ENCODE peak calls at places on chromosomes 1 and 21, in four cellular contexts. One of them, this sample, is unnamed.

GRCh38 chr1:89900791-89901708 is 80.2 kb downstream of the LRRC8D start:
- DNase-seq in heart left ventricle: no peak
- DNase-seq in tibial nerve: no peak
- DNase-seq in H1: no peak
- DNase-seq in this sample: no peak

GRCh38 chr1:234957330-234958065 is 171.1 kb downstream of the TOMM20 start:
- DNase-seq in heart left ventricle: no peak
- DNase-seq in tibial nerve: no peak
- DNase-seq in H1: peak
- DNase-seq in this sample: no peak

GRCh38 chr1:78475888-78476610 is 14.7 kb upstream of the PTGFR start:
- DNase-seq in heart left ventricle: no peak
- DNase-seq in tibial nerve: no peak
- DNase-seq in H1: no peak
- DNase-seq in this sample: no peak

GRCh38 chr21:31514598-31514997 is 144.9 kb upstream of the SOD1 start:
- DNase-seq in heart left ventricle: no peak
- DNase-seq in tibial nerve: peak
- DNase-seq in H1: peak
- DNase-seq in this sample: no peak

GRCh38 chr1:176178316-176178715 is 28.8 kb downstream of the COP1 start:
- DNase-seq in heart left ventricle: no peak
- DNase-seq in tibial nerve: no peak
- DNase-seq in H1: no peak
- DNase-seq in this sample: no peak

GRCh38 chr1:93740601-93741031 is 59.0 kb upstream of the BCAR3 start:
- DNase-seq in heart left ventricle: peak
- DNase-seq in tibial nerve: no peak
- DNase-seq in H1: no peak
- DNase-seq in this sample: no peak

GRCh38 chr1:209674957-209675566 is at the start of gene G0S2:
- DNase-seq in heart left ventricle: peak
- DNase-seq in tibial nerve: no peak
- DNase-seq in H1: peak
- DNase-seq in this sample: peak

GRCh38 chr1:34796990-34797389 is 4.2 kb downstream of the GJA4 start:
- DNase-seq in heart left ventricle: no peak
- DNase-seq in tibial nerve: no peak
- DNase-seq in H1: no peak
- DNase-seq in this sample: no peak

GRCh38 chr1:10489291-10490055 is 14.7 kb downstream of the PEX14 start:
- DNase-seq in heart left ventricle: no peak
- DNase-seq in tibial nerve: no peak
- DNase-seq in H1: no peak
- DNase-seq in this sample: no peak

GRCh38 chr1:219961684-219962083 is 33.3 kb upstream of the SLC30A10 start:
- DNase-seq in heart left ventricle: no peak
- DNase-seq in tibial nerve: no peak
- DNase-seq in H1: no peak
- DNase-seq in this sample: no peak

GRCh38 chr21:40685121-40685630 is 161.8 kb downstream of the DSCAM start:
- DNase-seq in heart left ventricle: peak
- DNase-seq in tibial nerve: no peak
- DNase-seq in H1: no peak
- DNase-seq in this sample: no peak

GRCh38 chr1:56424744-56425493 is 154.4 kb downstream of the PLPP3 start:
- DNase-seq in heart left ventricle: peak
- DNase-seq in tibial nerve: no peak
- DNase-seq in H1: no peak
- DNase-seq in this sample: peak

GRCh38 chr21:16587671-16588379 is 858.0 kb downstream of the USP25 start:
- DNase-seq in heart left ventricle: no peak
- DNase-seq in tibial nerve: no peak
- DNase-seq in H1: no peak
- DNase-seq in this sample: peak

GRCh38 chr1:1788646-1789431 is 10.6 kb upstream of the NADK start:
- DNase-seq in heart left ventricle: no peak
- DNase-seq in tibial nerve: no peak
- DNase-seq in H1: peak
- DNase-seq in this sample: peak

GRCh38 chr1:7471836-7472235 is 299.3 kb upstream of the VAMP3 start:
- DNase-seq in heart left ventricle: no peak
- DNase-seq in tibial nerve: no peak
- DNase-seq in H1: no peak
- DNase-seq in this sample: no peak

GRCh38 chr1:8496473-8496872 is 178.6 kb downstream of the SLC45A1 start:
- DNase-seq in heart left ventricle: no peak
- DNase-seq in tibial nerve: no peak
- DNase-seq in H1: no peak
- DNase-seq in this sample: no peak

GRCh38 chr1:100038401-100039306 is 68.9 kb downstream of the SLC35A3 start:
- DNase-seq in heart left ventricle: peak
- DNase-seq in tibial nerve: peak
- DNase-seq in H1: peak
- DNase-seq in this sample: peak

GRCh38 chr1:29762635-29763034 is 526.3 kb downstream of the PTPRU start:
- DNase-seq in heart left ventricle: no peak
- DNase-seq in tibial nerve: no peak
- DNase-seq in H1: no peak
- DNase-seq in this sample: no peak

GRCh38 chr1:2050793-2051682 is 827 bp downstream of the PRKCZ start:
- DNase-seq in heart left ventricle: no peak
- DNase-seq in tibial nerve: no peak
- DNase-seq in H1: no peak
- DNase-seq in this sample: no peak

GRCh38 chr1:218878369-218878768 is 295.3 kb upstream of the LYPLAL1 start:
- DNase-seq in heart left ventricle: no peak
- DNase-seq in tibial nerve: no peak
- DNase-seq in H1: no peak
- DNase-seq in this sample: no peak

GRCh38 chr1:16980473-16981268 is at the start of gene MFAP2:
- DNase-seq in heart left ventricle: peak
- DNase-seq in tibial nerve: no peak
- DNase-seq in H1: peak
- DNase-seq in this sample: no peak

GRCh38 chr1:193310569-193310968 is 124.2 kb upstream of the B3GALT2 start:
- DNase-seq in heart left ventricle: no peak
- DNase-seq in tibial nerve: no peak
- DNase-seq in H1: no peak
- DNase-seq in this sample: no peak
- H3K4me3 ChIP-seq in heart left ventricle: no peak
- H3K4me3 ChIP-seq in tibial nerve: no peak
- H3K4me3 ChIP-seq in H1: no peak
- H3K4me3 ChIP-seq in this sample: no peak

GRCh38 chr1:28172690-28173150 is 3.8 kb downstream of the PTAFR start:
- DNase-seq in heart left ventricle: no peak
- DNase-seq in tibial nerve: no peak
- DNase-seq in H1: no peak
- DNase-seq in this sample: peak
- TF ChIP-seq POLR2A in heart left ventricle: no peak
- TF ChIP-seq POLR2A in tibial nerve: no peak
- TF ChIP-seq POLR2A in H1: no peak
- TF ChIP-seq POLR2A in this sample: no peak

GRCh38 chr1:225460021-225460736 is 32.3 kb upstream of the LBR start:
- DNase-seq in heart left ventricle: no peak
- DNase-seq in tibial nerve: no peak
- DNase-seq in H1: no peak
- DNase-seq in this sample: peak

GRCh38 chr1:225454733-225455132 is 26.9 kb upstream of the LBR start:
- DNase-seq in heart left ventricle: no peak
- DNase-seq in tibial nerve: no peak
- DNase-seq in H1: no peak
- DNase-seq in this sample: peak

GRCh38 chr1:225461533-225462428 is 33.9 kb upstream of the LBR start:
- DNase-seq in heart left ventricle: no peak
- DNase-seq in tibial nerve: no peak
- DNase-seq in H1: no peak
- DNase-seq in this sample: peak

GRCh38 chr1:225460737-225461532 is 33.1 kb upstream of the LBR start:
- DNase-seq in heart left ventricle: no peak
- DNase-seq in tibial nerve: no peak
- DNase-seq in H1: no peak
- DNase-seq in this sample: no peak

DNA sequence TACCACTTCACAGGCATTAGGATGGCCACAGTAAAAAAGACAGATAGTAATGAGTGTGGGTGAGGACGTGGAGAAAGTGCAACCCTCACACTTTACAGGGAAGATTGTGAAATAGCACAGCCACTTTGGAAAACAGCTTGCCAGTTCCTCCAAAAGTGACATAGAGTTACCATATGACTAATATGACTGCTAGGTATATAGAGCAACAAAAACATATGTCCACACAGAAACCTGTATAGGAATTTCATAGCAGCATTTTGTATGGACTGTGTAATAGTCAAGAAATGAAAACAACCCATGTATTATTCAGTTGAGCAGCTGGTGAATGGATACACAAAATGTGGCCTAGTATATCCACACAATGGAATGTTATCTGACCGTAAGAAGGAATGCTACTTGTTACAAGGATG is 30.4 kb upstream of the LBR start:
- DNase-seq in heart left ventricle: no peak
- DNase-seq in tibial nerve: no peak
- DNase-seq in H1: no peak
- DNase-seq in this sample: no peak
- H3K27ac ChIP-seq in heart left ventricle: no peak
- H3K27ac ChIP-seq in tibial nerve: peak
- H3K27ac ChIP-seq in H1: no peak
- H3K27ac ChIP-seq in this sample: no peak

DNA sequence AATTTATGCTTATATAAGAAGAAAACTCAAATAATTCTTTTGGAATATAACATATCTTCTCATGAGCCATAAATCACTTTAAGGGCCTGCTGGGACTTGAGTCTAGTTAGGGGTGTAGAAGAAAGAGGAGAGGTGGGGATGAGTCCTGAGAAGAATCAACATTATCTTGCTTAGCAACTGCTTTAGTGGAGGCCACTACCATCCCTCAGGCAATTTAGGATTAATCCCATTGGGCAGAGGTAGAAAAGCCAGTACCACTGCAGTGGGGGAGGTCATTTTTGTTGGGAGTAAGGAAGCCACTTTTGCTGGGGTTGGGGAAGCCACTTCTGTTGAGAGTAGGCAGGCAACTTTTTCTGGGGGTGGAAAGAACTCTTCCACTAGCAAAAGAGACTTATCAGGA is 47.7 kb downstream of the SLC2A1 start:
- DNase-seq in heart left ventricle: no peak
- DNase-seq in tibial nerve: no peak
- DNase-seq in H1: peak
- DNase-seq in this sample: no peak
- H3K4me3 ChIP-seq in heart left ventricle: no peak
- H3K4me3 ChIP-seq in tibial nerve: no peak
- H3K4me3 ChIP-seq in H1: no peak
- H3K4me3 ChIP-seq in this sample: no peak

GRCh38 chr1:32538887-32539583 is at the start of gene ZBTB8A:
- DNase-seq in heart left ventricle: peak
- DNase-seq in tibial nerve: no peak
- DNase-seq in H1: peak
- DNase-seq in this sample: peak
- TF ChIP-seq POLR2A in heart left ventricle: no peak
- TF ChIP-seq POLR2A in tibial nerve: peak
- TF ChIP-seq POLR2A in H1: no peak
- TF ChIP-seq POLR2A in this sample: peak